ENCODE peak calls at places on chromosomes 11 and 22, in seven cellular contexts. P is nephron progenitor cell; J is activated naive CD4-positive, alpha-beta T cell treated with anti-CD3 and anti-CD28 coated beads, Interleukin-2, amount 50 U/mL, for 72 hours; X is CD4-positive, alpha-beta T cell; M is NCI-H1417; K is GM12892; A is effector memory CD4-positive, alpha-beta T cell. E is an unnamed sample.
A peak's percentile ranks its signal among the peaks of the same experiment; 100 is the strongest.

GRCh38 chr22:42868751-42869251 is 11.7 kb upstream of the ARFGAP3 start:
- DNase-seq in P (no peak), J (no peak), X (no peak), M (no peak), K (no peak), A (no peak), E (no peak)

GRCh38 chr22:50146440-50147228 is 23.9 kb upstream of the PANX2 start:
- DNase-seq in P (peak; percentile 59), J (no peak), X (no peak), M (peak; percentile 78), K (no peak), A (no peak), E (no peak)

GRCh38 chr22:26642465-26643367 is 14.7 kb upstream of the MIAT start:
- DNase-seq in P (no peak), J (peak; percentile 77), X (no peak), M (peak; percentile 80), K (no peak), A (peak; percentile 62), E (no peak)

GRCh38 chr11:2265396-2265795 is 5.0 kb downstream of the ASCL2 start:
- DNase-seq in P (no peak), J (peak; percentile 23), X (no peak), M (no peak), K (no peak), A (no peak), E (no peak)

GRCh38 chr11:43942651-43943356 is 367 bp downstream of the C11orf96 start:
- DNase-seq in P (peak; percentile 51), J (peak; percentile 23), X (no peak), M (peak; percentile 57), K (no peak), A (no peak), E (no peak)

GRCh38 chr11:74417379-74417804 is 19.2 kb upstream of the PGM2L1 start:
- DNase-seq in P (no peak), J (no peak), X (no peak), M (peak; percentile 62), K (no peak), A (no peak), E (no peak)

GRCh38 chr22:32587449-32587848 is 112.8 kb downstream of the FBXO7 start:
- DNase-seq in P (no peak), J (no peak), X (no peak), M (no peak), K (no peak), A (no peak), E (no peak)

GRCh38 chr11:134097146-134097545 is 28.3 kb downstream of the JAM3 start:
- DNase-seq in P (no peak), J (no peak), X (no peak), M (no peak), K (no peak), A (no peak), E (no peak)

GRCh38 chr11:77244277-77245014 is 57.0 kb downstream of the GDPD4 start:
- DNase-seq in P (no peak), J (peak; percentile 6), X (no peak), M (no peak), K (no peak), A (no peak), E (no peak)

GRCh38 chr11:18878211-18878610 is 61.0 kb downstream of the MRGPRX1 start:
- DNase-seq in P (no peak), J (no peak), X (no peak), M (no peak), K (no peak), A (no peak), E (no peak)

GRCh38 chr11:45930031-45930794 is 7.8 kb downstream of the LARGE2 start:
- DNase-seq in P (no peak), J (no peak), X (no peak), M (peak; percentile 94), K (peak; percentile 90), A (no peak), E (no peak)

GRCh38 chr22:30919973-30920372 is 48.6 kb downstream of the MORC2 start:
- DNase-seq in P (no peak), J (no peak), X (no peak), M (no peak), K (no peak), A (no peak), E (no peak)

GRCh38 chr22:27554106-27554814 is 247.3 kb downstream of the MN1 start:
- DNase-seq in P (no peak), J (no peak), X (no peak), M (peak; percentile 10), K (no peak), A (no peak), E (no peak)

GRCh38 chr11:67645521-67646457 is 4.7 kb downstream of the ACY3 start:
- DNase-seq in P (no peak), J (no peak), X (no peak), M (peak; percentile 11), K (peak; percentile 27), A (no peak), E (no peak)

GRCh38 chr11:134037093-134037908 is 31.6 kb upstream of the JAM3 start:
- DNase-seq in P (peak; percentile 78), J (peak; percentile 52), X (no peak), M (peak; percentile 86), K (no peak), A (peak; percentile 29), E (peak; percentile 28)

GRCh38 chr11:69497221-69497787 is 15.8 kb downstream of the LINC01488 start:
- DNase-seq in P (peak; percentile 48), J (no peak), X (no peak), M (no peak), K (no peak), A (no peak), E (peak; percentile 81)

GRCh38 chr11:69472766-69473519 is 8.5 kb upstream of the LINC01488 start:
- DNase-seq in P (no peak), J (no peak), X (no peak), M (no peak), K (no peak), A (no peak), E (no peak)

GRCh38 chr11:20029193-20029592 is 131.1 kb downstream of the DBX1 start:
- DNase-seq in P (no peak), J (no peak), X (no peak), M (peak; percentile 15), K (no peak), A (no peak), E (no peak)

GRCh38 chr11:34302046-34302921 is 55.5 kb downstream of the ABTB2 start:
- DNase-seq in P (no peak), J (no peak), X (no peak), M (no peak), K (no peak), A (no peak), E (no peak)

GRCh38 chr11:112343368-112344039 is 82.8 kb upstream of the PLET1 start:
- DNase-seq in P (no peak), J (no peak), X (no peak), M (peak; percentile 85), K (no peak), A (no peak), E (no peak)

GRCh38 chr11:551596-551995 is 8.9 kb downstream of the LMNTD2 start:
- DNase-seq in P (no peak), J (no peak), X (no peak), M (no peak), K (no peak), A (no peak), E (no peak)

GRCh38 chr11:2194877-2195755 is 23.5 kb upstream of the TH start:
- DNase-seq in P (peak; percentile 89), J (peak; percentile 76), X (peak; percentile 38), M (peak; percentile 80), K (peak; percentile 61), A (no peak), E (peak; percentile 39)

GRCh38 chr11:102306817-102307814 is 10.2 kb upstream of the BIRC3 start:
- DNase-seq in P (no peak), J (no peak), X (no peak), M (peak; percentile 33), K (no peak), A (peak; percentile 27), E (no peak)

GRCh38 chr11:95081010-95081409 is 8.6 kb upstream of the ENDOD1 start:
- DNase-seq in P (no peak), J (no peak), X (no peak), M (no peak), K (no peak), A (no peak), E (no peak)

GRCh38 chr22:32325416-32325801 is 32.3 kb upstream of the RFPL3 start:
- DNase-seq in P (no peak), J (no peak), X (no peak), M (peak; percentile 20), K (no peak), A (no peak), E (no peak)

GRCh38 chr11:73346186-73346935 is 29.8 kb upstream of the RELT start:
- DNase-seq in P (no peak), J (no peak), X (no peak), M (no peak), K (no peak), A (no peak), E (no peak)

GRCh38 chr11:81207421-81208054 is 1526.1 kb downstream of the FAM181B start:
- DNase-seq in P (no peak), J (no peak), X (no peak), M (no peak), K (no peak), A (no peak), E (no peak)

GRCh38 chr11:124681421-124681820 is 7.7 kb downstream of the SPA17 start:
- DNase-seq in P (no peak), J (no peak), X (no peak), M (no peak), K (no peak), A (no peak), E (no peak)

GRCh38 chr11:73217810-73218105 is 323 bp upstream of the P2RY2 start:
- DNase-seq in P (no peak), J (no peak), X (no peak), M (no peak), K (no peak), A (no peak), E (no peak)

GRCh38 chr22:18059991-18060390 is 17.8 kb upstream of the PEX26 start:
- DNase-seq in P (no peak), J (no peak), X (no peak), M (no peak), K (no peak), A (no peak), E (no peak)

GRCh38 chr11:74019860-74020259 is 11.0 kb upstream of the UCP3 start:
- DNase-seq in P (no peak), J (peak; percentile 74), X (no peak), M (no peak), K (no peak), A (no peak), E (no peak)